ENCODE peak calls at places on chromosomes 3 and 15, in five cellular contexts. H is HCT116, I is breast epithelium, D is prostate gland, L is K562. Q is an unnamed sample.

GRCh38 chr3:146640955-146641867 is 36.1 kb upstream of the PLSCR5 start:
- DNase-seq in H (peak; percentile 42), I (no peak), D (no peak), L (peak; percentile 23), Q (no peak)

GRCh38 chr3:15327941-15328340 is 4.4 kb downstream of the SH3BP5 start:
- DNase-seq in H (no peak), I (no peak), D (peak; percentile 45), L (no peak), Q (no peak)

GRCh38 chr15:96849501-96849900 is 519.0 kb downstream of the NR2F2 start:
- DNase-seq in H (no peak), I (no peak), D (no peak), L (no peak), Q (no peak)

GRCh38 chr3:197692641-197693040 is 44.1 kb downstream of the RUBCN start:
- DNase-seq in H (no peak), I (no peak), D (no peak), L (no peak), Q (no peak)

GRCh38 chr3:111151438-111151837 is 79.8 kb downstream of the NECTIN3 start:
- DNase-seq in H (peak; percentile 57), I (no peak), D (no peak), L (no peak), Q (no peak)

GRCh38 chr3:43894176-43895049 is 203.7 kb downstream of the ABHD5 start:
- DNase-seq in H (peak; percentile 22), I (no peak), D (peak; percentile 6), L (peak; percentile 50), Q (no peak)

GRCh38 chr15:65595960-65596359 is 15.0 kb downstream of the INTS14 start:
- DNase-seq in H (no peak), I (no peak), D (no peak), L (peak; percentile 41), Q (no peak)

GRCh38 chr3:129994883-129995559 is 20.5 kb downstream of the TRH start:
- DNase-seq in H (no peak), I (no peak), D (no peak), L (no peak), Q (no peak)

GRCh38 chr15:95565201-95565600 is 765.3 kb upstream of the NR2F2 start:
- DNase-seq in H (no peak), I (no peak), D (no peak), L (no peak), Q (no peak)

GRCh38 chr3:20023663-20024417 is 11.8 kb upstream of the PP2D1 start:
- DNase-seq in H (no peak), I (no peak), D (peak; percentile 77), L (peak; percentile 59), Q (peak; percentile 76)

GRCh38 chr3:173371848-173372487 is 25.6 kb upstream of the NLGN1 start:
- DNase-seq in H (no peak), I (no peak), D (peak; percentile 5), L (no peak), Q (no peak)

GRCh38 chr3:111809196-111809595 is 49.9 kb upstream of the PHLDB2 start:
- DNase-seq in H (no peak), I (no peak), D (no peak), L (no peak), Q (no peak)

GRCh38 chr3:142817356-142817755 is 71.5 kb downstream of the PCOLCE2 start:
- DNase-seq in H (no peak), I (no peak), D (no peak), L (no peak), Q (no peak)

GRCh38 chr15:62625421-62626033 is 417.0 kb upstream of the TPM1 start:
- DNase-seq in H (no peak), I (no peak), D (no peak), L (no peak), Q (no peak)

GRCh38 chr15:100601158-100601557 is 826 bp downstream of the LINS1 start:
- DNase-seq in H (no peak), I (no peak), D (no peak), L (peak; percentile 16), Q (no peak)

GRCh38 chr3:51099794-51100542 is 285.1 kb upstream of the MANF start:
- DNase-seq in H (peak; percentile 41), I (no peak), D (peak; percentile 45), L (peak; percentile 26), Q (no peak)

GRCh38 chr3:66795365-66795764 is 202.7 kb upstream of the KBTBD8 start:
- DNase-seq in H (no peak), I (no peak), D (no peak), L (no peak), Q (no peak)

GRCh38 chr15:40081691-40082194 is 26.9 kb downstream of the BMF start:
- DNase-seq in H (no peak), I (peak; percentile 80), D (peak; percentile 50), L (peak; percentile 64), Q (peak; percentile 86)

GRCh38 chr3:197480320-197480719 is 75.4 kb downstream of the BDH1 start:
- DNase-seq in H (no peak), I (no peak), D (no peak), L (no peak), Q (no peak)

GRCh38 chr15:80991446-80991845 is 1.8 kb upstream of the MESD start:
- DNase-seq in H (no peak), I (no peak), D (no peak), L (peak; percentile 66), Q (peak; percentile 89)

GRCh38 chr3:179613807-179614206 is 9.2 kb downstream of the NDUFB5 start:
- DNase-seq in H (no peak), I (no peak), D (no peak), L (no peak), Q (no peak)

GRCh38 chr3:115062009-115062408 is 85.1 kb downstream of the ZBTB20 start:
- DNase-seq in H (no peak), I (no peak), D (no peak), L (no peak), Q (no peak)

GRCh38 chr15:88917764-88918163 is 4.6 kb upstream of the MFGE8 start:
- DNase-seq in H (no peak), I (no peak), D (no peak), L (no peak), Q (no peak)

GRCh38 chr3:175489406-175489805 is 630.3 kb downstream of the NAALADL2 start:
- DNase-seq in H (no peak), I (no peak), D (no peak), L (no peak), Q (no peak)

GRCh38 chr3:187738400-187739124 is 6.7 kb downstream of the BCL6 start:
- DNase-seq in H (peak; percentile 83), I (peak; percentile 87), D (peak; percentile 87), L (peak; percentile 84), Q (peak; percentile 97)

GRCh38 chr3:174408310-174408709 is 450.8 kb upstream of the NAALADL2 start:
- DNase-seq in H (no peak), I (no peak), D (no peak), L (no peak), Q (no peak)

GRCh38 chr3:159191454-159191853 is 389.6 kb downstream of the MFSD1 start:
- DNase-seq in H (peak; percentile 7), I (no peak), D (no peak), L (no peak), Q (no peak)
- TF ChIP-seq POLR2AphosphoS5 in H (no peak), I (no peak), D (peak; percentile 18), L (no peak), Q (no peak)

GRCh38 chr3:154122912-154123559 is 1.8 kb downstream of the ARHGEF26 start:
- DNase-seq in H (no peak), I (no peak), D (peak; percentile 7), L (no peak), Q (no peak)
- H3K27ac ChIP-seq in H (no peak overlapping the region), I (peak overlapping the region; percentile 36), D (peak overlapping the region; percentile 75), L (no peak overlapping the region), Q (peak overlapping the region; percentile 86)

GRCh38 chr3:9552252-9552999 is 1.2 kb downstream of the LHFPL4 start:
- DNase-seq in H (no peak), I (no peak), D (peak; percentile 9), L (peak; percentile 73), Q (no peak)

GRCh38 chr3:9550999-9551398 is 2.6 kb downstream of the LHFPL4 start:
- DNase-seq in H (no peak), I (no peak), D (no peak), L (no peak), Q (no peak)

GRCh38 chr3:9549600-9549999 is 4.0 kb downstream of the LHFPL4 start:
- DNase-seq in H (no peak), I (no peak), D (no peak), L (no peak), Q (no peak)

GRCh38 chr3:9553021-9553948 is at the start of gene LHFPL4:
- DNase-seq in H (no peak), I (no peak), D (no peak), L (no peak), Q (no peak)

DNA sequence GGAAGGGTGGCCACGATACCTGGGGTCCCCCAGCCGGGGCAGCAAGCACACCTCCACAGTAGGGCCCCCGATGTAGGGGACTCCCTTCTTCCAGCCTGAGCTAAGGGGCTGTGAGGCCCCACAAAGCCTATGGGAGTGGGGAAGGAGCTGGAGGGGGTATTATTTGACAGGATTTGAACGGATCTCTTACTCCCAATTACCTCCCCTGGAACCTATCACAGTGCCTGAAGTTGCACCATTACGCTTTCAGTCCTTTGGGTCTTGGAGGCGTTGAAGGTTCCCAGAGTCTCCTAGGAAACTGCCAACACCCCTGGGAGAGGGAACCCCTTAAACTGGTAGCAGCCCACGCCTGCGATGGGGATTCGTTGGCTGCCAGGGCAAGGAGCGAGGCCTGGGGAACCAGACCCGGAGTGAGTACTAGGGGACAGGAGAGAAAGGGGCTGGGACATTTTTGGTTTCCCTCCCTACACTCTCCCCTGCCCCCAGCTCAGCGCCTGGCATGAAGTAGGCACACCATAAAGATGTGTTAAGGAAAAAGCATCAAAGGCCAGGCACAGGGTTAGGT is 409 bp upstream of the LHFPL4 start:
- DNase-seq in H (no peak), I (no peak), D (no peak), L (no peak), Q (no peak)
- H3K4me3 ChIP-seq in H (no peak overlapping the region), I (no peak overlapping the region), D (no peak overlapping the region), L (no peak overlapping the region), Q (no peak overlapping the region)

GRCh38 chr3:89113344-89113743 is 5.9 kb downstream of the EPHA3 start:
- DNase-seq in H (no peak), I (no peak), D (no peak), L (no peak), Q (no peak)

GRCh38 chr3:89108154-89108553 is 733 bp downstream of the EPHA3 start:
- DNase-seq in H (no peak), I (no peak), D (no peak), L (no peak), Q (no peak)

GRCh38 chr3:89104499-89104898 is 2.9 kb upstream of the EPHA3 start:
- DNase-seq in H (no peak), I (no peak), D (no peak), L (no peak), Q (no peak)

GRCh38 chr3:89107461-89108035 is at the start of gene EPHA3:
- DNase-seq in H (no peak), I (no peak), D (peak; percentile 45), L (peak; percentile 13), Q (peak; percentile 85)
- TF ChIP-seq POLR2AphosphoS5 in H (no peak), I (no peak), D (peak; percentile 56), L (no peak), Q (peak; percentile 74)

GRCh38 chr3:128619146-128619890 is 31.3 kb downstream of the RPN1 start:
- DNase-seq in H (no peak), I (no peak), D (no peak), L (no peak), Q (no peak)

GRCh38 chr3:128621931-128622330 is 28.7 kb downstream of the RPN1 start:
- DNase-seq in H (no peak), I (no peak), D (no peak), L (no peak), Q (no peak)

GRCh38 chr3:128623762-128624176 is 26.8 kb downstream of the RPN1 start:
- DNase-seq in H (no peak), I (no peak), D (no peak), L (no peak), Q (peak; percentile 70)

GRCh38 chr3:128620268-128620691 is 30.3 kb downstream of the RPN1 start:
- DNase-seq in H (no peak), I (peak; percentile 40), D (no peak), L (no peak), Q (no peak)

GRCh38 chr3:128621234-128621633 is 29.4 kb downstream of the RPN1 start:
- DNase-seq in H (no peak), I (no peak), D (no peak), L (no peak), Q (no peak)
- H3K27ac ChIP-seq in H (no peak overlapping the region), I (no peak overlapping the region), D (no peak overlapping the region), L (no peak overlapping the region), Q (no peak overlapping the region)